ENCODE peak calls at places on chromosomes 12 and 14, in eight cellular contexts. One of them, this sample, is unnamed. For H3K27me3, the result is how much of the 10 kb centered on the place peaks cover.

GRCh38 chr12:19131020-19131431 is 1.5 kb downstream of the PLEKHA5 start:
- DNase-seq in GM23248: peak
- DNase-seq in lower lobe of right lung: no peak
- DNase-seq in heart right ventricle: peak
- DNase-seq in ascending aorta: no peak
- DNase-seq in ovary: peak
- DNase-seq in CD4-positive, alpha-beta memory T cell: no peak
- DNase-seq in left ventricle myocardium inferior: no peak
- DNase-seq in this sample: no peak

GRCh38 chr14:61642246-61642982 is 52.9 kb upstream of the HIF1A start:
- DNase-seq in ovary: no peak
- DNase-seq in CD4-positive, alpha-beta memory T cell: no peak
- DNase-seq in lower lobe of right lung: no peak
- DNase-seq in GM23248: peak
- DNase-seq in heart right ventricle: no peak
- DNase-seq in ascending aorta: no peak
- DNase-seq in left ventricle myocardium inferior: no peak
- DNase-seq in this sample: no peak

GRCh38 chr14:104154246-104154645 is 15.9 kb downstream of the KIF26A start:
- DNase-seq in lower lobe of right lung: no peak
- DNase-seq in ovary: no peak
- DNase-seq in left ventricle myocardium inferior: no peak
- DNase-seq in heart right ventricle: no peak
- DNase-seq in GM23248: no peak
- DNase-seq in ascending aorta: no peak
- DNase-seq in CD4-positive, alpha-beta memory T cell: no peak
- DNase-seq in this sample: no peak

GRCh38 chr14:104774453-104775072 is 21.0 kb downstream of the AKT1 start:
- DNase-seq in lower lobe of right lung: peak
- DNase-seq in ovary: no peak
- DNase-seq in CD4-positive, alpha-beta memory T cell: no peak
- DNase-seq in GM23248: no peak
- DNase-seq in ascending aorta: no peak
- DNase-seq in heart right ventricle: no peak
- DNase-seq in left ventricle myocardium inferior: no peak
- DNase-seq in this sample: peak

GRCh38 chr12:39586811-39587210 is 32.8 kb downstream of the ABCD2 start:
- DNase-seq in lower lobe of right lung: no peak
- DNase-seq in CD4-positive, alpha-beta memory T cell: no peak
- DNase-seq in ovary: no peak
- DNase-seq in GM23248: peak
- DNase-seq in heart right ventricle: no peak
- DNase-seq in left ventricle myocardium inferior: no peak
- DNase-seq in ascending aorta: no peak
- DNase-seq in this sample: no peak

GRCh38 chr12:114254172-114254571 is 151.8 kb downstream of the TBX5 start:
- DNase-seq in ovary: no peak
- DNase-seq in lower lobe of right lung: no peak
- DNase-seq in left ventricle myocardium inferior: no peak
- DNase-seq in ascending aorta: no peak
- DNase-seq in CD4-positive, alpha-beta memory T cell: no peak
- DNase-seq in heart right ventricle: no peak
- DNase-seq in GM23248: no peak
- DNase-seq in this sample: no peak

GRCh38 chr12:99108924-99109323 is 463.8 kb downstream of the APAF1 start:
- DNase-seq in left ventricle myocardium inferior: no peak
- DNase-seq in lower lobe of right lung: no peak
- DNase-seq in ovary: no peak
- DNase-seq in heart right ventricle: no peak
- DNase-seq in ascending aorta: no peak
- DNase-seq in GM23248: no peak
- DNase-seq in CD4-positive, alpha-beta memory T cell: no peak
- DNase-seq in this sample: no peak

GRCh38 chr12:130975116-130975515 is 21.4 kb downstream of the ADGRD1 start:
- DNase-seq in ascending aorta: no peak
- DNase-seq in GM23248: no peak
- DNase-seq in left ventricle myocardium inferior: no peak
- DNase-seq in heart right ventricle: no peak
- DNase-seq in CD4-positive, alpha-beta memory T cell: no peak
- DNase-seq in ovary: no peak
- DNase-seq in lower lobe of right lung: no peak
- DNase-seq in this sample: peak

GRCh38 chr12:96590970-96591369 is 101.6 kb downstream of the CFAP54 start:
- DNase-seq in ascending aorta: no peak
- DNase-seq in left ventricle myocardium inferior: no peak
- DNase-seq in heart right ventricle: no peak
- DNase-seq in ovary: no peak
- DNase-seq in lower lobe of right lung: no peak
- DNase-seq in CD4-positive, alpha-beta memory T cell: no peak
- DNase-seq in GM23248: no peak
- DNase-seq in this sample: no peak

GRCh38 chr12:12975322-12976077 is 23.5 kb upstream of the GPRC5D start:
- DNase-seq in lower lobe of right lung: no peak
- DNase-seq in heart right ventricle: no peak
- DNase-seq in CD4-positive, alpha-beta memory T cell: no peak
- DNase-seq in GM23248: peak
- DNase-seq in ascending aorta: peak
- DNase-seq in left ventricle myocardium inferior: no peak
- DNase-seq in ovary: no peak
- DNase-seq in this sample: no peak

GRCh38 chr12:113222730-113223531 is 1.7 kb downstream of the TPCN1 start:
- DNase-seq in GM23248: peak
- DNase-seq in CD4-positive, alpha-beta memory T cell: no peak
- DNase-seq in ascending aorta: peak
- DNase-seq in lower lobe of right lung: no peak
- DNase-seq in left ventricle myocardium inferior: peak
- DNase-seq in ovary: peak
- DNase-seq in heart right ventricle: peak
- DNase-seq in this sample: no peak

GRCh38 chr12:26196424-26196722 is 1.0 kb downstream of the SSPN start:
- DNase-seq in lower lobe of right lung: no peak
- DNase-seq in ascending aorta: no peak
- DNase-seq in CD4-positive, alpha-beta memory T cell: no peak
- DNase-seq in ovary: no peak
- DNase-seq in left ventricle myocardium inferior: no peak
- DNase-seq in heart right ventricle: no peak
- DNase-seq in GM23248: peak
- DNase-seq in this sample: no peak

GRCh38 chr12:124422142-124422569 is 127.3 kb downstream of the RFLNA start:
- DNase-seq in left ventricle myocardium inferior: no peak
- DNase-seq in GM23248: peak
- DNase-seq in heart right ventricle: no peak
- DNase-seq in CD4-positive, alpha-beta memory T cell: no peak
- DNase-seq in ascending aorta: peak
- DNase-seq in lower lobe of right lung: peak
- DNase-seq in ovary: no peak
- DNase-seq in this sample: peak

GRCh38 chr12:102429755-102430154 is 50.6 kb downstream of the IGF1 start:
- DNase-seq in ascending aorta: no peak
- DNase-seq in GM23248: no peak
- DNase-seq in left ventricle myocardium inferior: no peak
- DNase-seq in CD4-positive, alpha-beta memory T cell: no peak
- DNase-seq in heart right ventricle: peak
- DNase-seq in lower lobe of right lung: no peak
- DNase-seq in ovary: no peak
- DNase-seq in this sample: no peak

GRCh38 chr14:21300892-21301291 is 21.0 kb downstream of the RPGRIP1 start:
- DNase-seq in left ventricle myocardium inferior: peak
- DNase-seq in lower lobe of right lung: peak
- DNase-seq in GM23248: peak
- DNase-seq in heart right ventricle: peak
- DNase-seq in CD4-positive, alpha-beta memory T cell: no peak
- DNase-seq in ovary: no peak
- DNase-seq in ascending aorta: no peak
- DNase-seq in this sample: peak

GRCh38 chr12:105355752-105356151 is 25.3 kb downstream of the C12orf75 start:
- DNase-seq in ovary: no peak
- DNase-seq in left ventricle myocardium inferior: no peak
- DNase-seq in CD4-positive, alpha-beta memory T cell: no peak
- DNase-seq in ascending aorta: no peak
- DNase-seq in lower lobe of right lung: no peak
- DNase-seq in GM23248: peak
- DNase-seq in heart right ventricle: no peak
- DNase-seq in this sample: no peak

GRCh38 chr12:21666722-21667121 is 9.1 kb upstream of the LDHB start:
- DNase-seq in left ventricle myocardium inferior: no peak
- DNase-seq in GM23248: no peak
- DNase-seq in heart right ventricle: no peak
- DNase-seq in ovary: no peak
- DNase-seq in CD4-positive, alpha-beta memory T cell: no peak
- DNase-seq in lower lobe of right lung: no peak
- DNase-seq in ascending aorta: no peak
- DNase-seq in this sample: no peak

GRCh38 chr12:40063424-40063823 is 42.5 kb downstream of the SLC2A13 start:
- DNase-seq in CD4-positive, alpha-beta memory T cell: no peak
- DNase-seq in ascending aorta: no peak
- DNase-seq in heart right ventricle: peak
- DNase-seq in GM23248: peak
- DNase-seq in ovary: no peak
- DNase-seq in left ventricle myocardium inferior: no peak
- DNase-seq in lower lobe of right lung: no peak
- DNase-seq in this sample: no peak

GRCh38 chr14:56487090-56487667 is 92.4 kb upstream of the TMEM260 start:
- DNase-seq in GM23248: peak
- DNase-seq in left ventricle myocardium inferior: no peak
- DNase-seq in ascending aorta: no peak
- DNase-seq in heart right ventricle: no peak
- DNase-seq in CD4-positive, alpha-beta memory T cell: no peak
- DNase-seq in ovary: no peak
- DNase-seq in lower lobe of right lung: no peak
- DNase-seq in this sample: no peak

GRCh38 chr12:96416033-96416790 is 16.0 kb upstream of the CDK17 start:
- DNase-seq in CD4-positive, alpha-beta memory T cell: no peak
- DNase-seq in lower lobe of right lung: no peak
- DNase-seq in GM23248: peak
- DNase-seq in left ventricle myocardium inferior: no peak
- DNase-seq in heart right ventricle: no peak
- DNase-seq in ascending aorta: no peak
- DNase-seq in ovary: no peak
- DNase-seq in this sample: no peak

GRCh38 chr12:59600174-59600573 is 4.3 kb downstream of the SLC16A7 start:
- DNase-seq in lower lobe of right lung: no peak
- DNase-seq in CD4-positive, alpha-beta memory T cell: no peak
- DNase-seq in ascending aorta: no peak
- DNase-seq in GM23248: peak
- DNase-seq in ovary: no peak
- DNase-seq in left ventricle myocardium inferior: no peak
- DNase-seq in heart right ventricle: no peak
- DNase-seq in this sample: no peak

GRCh38 chr12:67885370-67886169 is 103.7 kb upstream of the IFNG-AS1 start:
- DNase-seq in ovary: no peak
- DNase-seq in left ventricle myocardium inferior: no peak
- DNase-seq in GM23248: peak
- DNase-seq in lower lobe of right lung: no peak
- DNase-seq in heart right ventricle: peak
- DNase-seq in CD4-positive, alpha-beta memory T cell: no peak
- DNase-seq in ascending aorta: no peak
- DNase-seq in this sample: no peak

GRCh38 chr12:76152161-76152807 is 67.8 kb upstream of the NAP1L1 start:
- DNase-seq in ascending aorta: no peak
- DNase-seq in GM23248: no peak
- DNase-seq in lower lobe of right lung: no peak
- DNase-seq in CD4-positive, alpha-beta memory T cell: no peak
- DNase-seq in ovary: no peak
- DNase-seq in left ventricle myocardium inferior: no peak
- DNase-seq in heart right ventricle: no peak
- DNase-seq in this sample: no peak

GRCh38 chr14:95218006-95218405 is 60.7 kb upstream of the DICER1 start:
- DNase-seq in GM23248: no peak
- DNase-seq in ovary: no peak
- DNase-seq in left ventricle myocardium inferior: no peak
- DNase-seq in lower lobe of right lung: no peak
- DNase-seq in ascending aorta: no peak
- DNase-seq in CD4-positive, alpha-beta memory T cell: no peak
- DNase-seq in heart right ventricle: no peak
- DNase-seq in this sample: no peak
- H3K27me3 ChIP-seq in GM23248: under half
- H3K27me3 ChIP-seq in ovary: under half
- H3K27me3 ChIP-seq in left ventricle myocardium inferior: under half
- H3K27me3 ChIP-seq in lower lobe of right lung: under half
- H3K27me3 ChIP-seq in ascending aorta: under half
- H3K27me3 ChIP-seq in CD4-positive, alpha-beta memory T cell: under half
- H3K27me3 ChIP-seq in heart right ventricle: under half
- H3K27me3 ChIP-seq in this sample: under half

GRCh38 chr12:9337656-9338055 is 129.5 kb upstream of the PZP start:
- DNase-seq in lower lobe of right lung: no peak
- DNase-seq in heart right ventricle: no peak
- DNase-seq in CD4-positive, alpha-beta memory T cell: no peak
- DNase-seq in ascending aorta: no peak
- DNase-seq in ovary: no peak
- DNase-seq in left ventricle myocardium inferior: no peak
- DNase-seq in GM23248: no peak
- DNase-seq in this sample: no peak
- H3K27me3 ChIP-seq in lower lobe of right lung: under half
- H3K27me3 ChIP-seq in heart right ventricle: under half
- H3K27me3 ChIP-seq in CD4-positive, alpha-beta memory T cell: under half
- H3K27me3 ChIP-seq in ascending aorta: under half
- H3K27me3 ChIP-seq in ovary: under half
- H3K27me3 ChIP-seq in left ventricle myocardium inferior: under half
- H3K27me3 ChIP-seq in GM23248: under half
- H3K27me3 ChIP-seq in this sample: under half

DNA sequence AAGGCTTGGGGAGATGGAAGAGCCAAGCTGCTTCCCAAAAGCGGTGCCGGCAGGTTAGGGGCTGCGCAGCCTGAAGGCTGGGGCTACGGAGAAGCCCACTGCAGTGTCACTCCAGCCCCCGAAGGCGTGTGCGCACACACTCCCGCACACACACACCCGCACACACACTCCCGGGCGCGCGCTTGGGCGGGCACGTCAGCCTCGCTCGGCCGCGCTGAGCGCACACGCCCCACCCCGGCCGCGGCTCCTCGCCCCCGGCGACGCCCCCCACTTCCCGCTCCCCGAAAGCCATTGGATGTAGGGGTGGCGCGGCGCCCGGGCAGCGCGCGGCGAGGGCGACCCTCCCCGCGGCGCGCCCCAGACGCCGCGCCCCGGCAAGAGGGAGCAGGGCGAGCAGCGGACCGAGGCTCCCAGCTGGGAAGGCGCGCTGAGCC is at the start of gene KCNK10:
- DNase-seq in CD4-positive, alpha-beta memory T cell: no peak
- DNase-seq in heart right ventricle: no peak
- DNase-seq in lower lobe of right lung: no peak
- DNase-seq in left ventricle myocardium inferior: no peak
- DNase-seq in ovary: no peak
- DNase-seq in ascending aorta: no peak
- DNase-seq in GM23248: no peak
- DNase-seq in this sample: no peak
- H3K27me3 ChIP-seq in CD4-positive, alpha-beta memory T cell: under half
- H3K27me3 ChIP-seq in heart right ventricle: half or more
- H3K27me3 ChIP-seq in lower lobe of right lung: half or more
- H3K27me3 ChIP-seq in left ventricle myocardium inferior: half or more
- H3K27me3 ChIP-seq in ovary: under half
- H3K27me3 ChIP-seq in ascending aorta: under half
- H3K27me3 ChIP-seq in GM23248: half or more
- H3K27me3 ChIP-seq in this sample: half or more

DNA sequence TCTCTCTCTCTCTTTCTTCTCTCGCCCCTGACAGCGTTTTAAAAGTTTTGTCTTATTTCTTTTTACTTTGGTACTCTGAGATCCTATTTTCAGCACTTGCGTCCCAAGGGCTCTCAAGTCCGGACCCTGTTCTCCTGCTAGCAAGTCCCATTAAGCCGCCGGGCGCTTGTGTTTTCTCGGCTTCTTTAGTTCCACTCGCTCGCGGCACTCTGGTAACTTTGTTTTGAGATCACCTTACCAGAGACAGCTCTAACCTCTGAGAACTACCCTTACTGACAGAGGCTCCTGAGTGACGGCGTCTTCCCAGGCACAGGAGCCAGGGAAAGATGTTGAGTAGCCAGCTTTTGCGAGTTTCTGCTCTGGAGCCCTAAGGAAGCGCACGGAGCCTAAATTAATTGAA is 2.7 kb upstream of the MYF5 start:
- DNase-seq in GM23248: no peak
- DNase-seq in left ventricle myocardium inferior: no peak
- DNase-seq in CD4-positive, alpha-beta memory T cell: no peak
- DNase-seq in heart right ventricle: no peak
- DNase-seq in ovary: no peak
- DNase-seq in lower lobe of right lung: no peak
- DNase-seq in ascending aorta: no peak
- DNase-seq in this sample: no peak
- H3K27me3 ChIP-seq in GM23248: under half
- H3K27me3 ChIP-seq in left ventricle myocardium inferior: half or more
- H3K27me3 ChIP-seq in CD4-positive, alpha-beta memory T cell: under half
- H3K27me3 ChIP-seq in heart right ventricle: half or more
- H3K27me3 ChIP-seq in ovary: under half
- H3K27me3 ChIP-seq in lower lobe of right lung: under half
- H3K27me3 ChIP-seq in ascending aorta: under half
- H3K27me3 ChIP-seq in this sample: under half

This sample was measured in upper lobe of right lung.